ENCODE peak calls at places on chromosomes 4 and X, in four cellular contexts. Z, E, G and N are unnamed samples.

GRCh38 chrX:84133023-84133422 is 55.0 kb downstream of the RPS6KA6 start:
- DNase-seq in Z (no peak), E (no peak), G (no peak), N (no peak)

GRCh38 chrX:85611926-85612325 is 232.5 kb upstream of the POF1B start:
- DNase-seq in Z (peak; percentile 1), E (no peak), G (no peak), N (no peak)

GRCh38 chr4:60857354-60857753 is 342.8 kb upstream of the ADGRL3 start:
- DNase-seq in Z (no peak), E (no peak), G (no peak), N (no peak)

GRCh38 chrX:66632986-66633385 is 5.9 kb downstream of the EDA2R start:
- DNase-seq in Z (no peak), E (no peak), G (no peak), N (no peak)

GRCh38 chr4:10184501-10184938 is 67.9 kb upstream of the WDR1 start:
- DNase-seq in Z (no peak), E (no peak), G (no peak), N (no peak)

GRCh38 chr4:108166038-108166437 is 2.7 kb downstream of the LEF1 start:
- DNase-seq in Z (no peak), E (no peak), G (no peak), N (no peak)

GRCh38 chr4:165443276-165443675 is 64.5 kb downstream of the CPE start:
- DNase-seq in Z (no peak), E (no peak), G (no peak), N (no peak)

GRCh38 chrX:118724775-118725174 is 2.6 kb upstream of the IL13RA1 start:
- DNase-seq in Z (no peak), E (no peak), G (no peak), N (no peak)

GRCh38 chr4:155953151-155954117 is at the start of gene CTSO:
- DNase-seq in Z (peak; percentile 88), E (peak; percentile 79), G (peak; percentile 85), N (peak; percentile 80)

GRCh38 chr4:2008921-2009650 is at the start of gene NELFA:
- DNase-seq in Z (peak; percentile 92), E (peak; percentile 94), G (peak; percentile 98), N (peak; percentile 95)

GRCh38 chr4:82934441-82934840 is 33.9 kb downstream of the THAP9 start:
- DNase-seq in Z (no peak), E (no peak), G (no peak), N (no peak)

GRCh38 chrX:154411981-154412340 is 622 bp downstream of the TAFAZZIN start:
- DNase-seq in Z (peak; percentile 61), E (peak; percentile 73), G (peak; percentile 83), N (peak; percentile 74)

GRCh38 chrX:115616943-115617563 is 56.1 kb downstream of the PLS3 start:
- DNase-seq in Z (peak; percentile 49), E (no peak), G (no peak), N (no peak)

GRCh38 chr4:149521611-149522010 is 294.0 kb downstream of the IQCM start:
- DNase-seq in Z (no peak), E (no peak), G (no peak), N (no peak)

GRCh38 chr4:1008840-1009646 is 2.4 kb upstream of the FGFRL1 start:
- DNase-seq in Z (peak; percentile 25), E (peak; percentile 41), G (peak; percentile 62), N (no peak)

GRCh38 chr4:110155632-110156031 is 42.8 kb downstream of the ELOVL6 start:
- DNase-seq in Z (no peak), E (no peak), G (no peak), N (no peak)

DNA sequence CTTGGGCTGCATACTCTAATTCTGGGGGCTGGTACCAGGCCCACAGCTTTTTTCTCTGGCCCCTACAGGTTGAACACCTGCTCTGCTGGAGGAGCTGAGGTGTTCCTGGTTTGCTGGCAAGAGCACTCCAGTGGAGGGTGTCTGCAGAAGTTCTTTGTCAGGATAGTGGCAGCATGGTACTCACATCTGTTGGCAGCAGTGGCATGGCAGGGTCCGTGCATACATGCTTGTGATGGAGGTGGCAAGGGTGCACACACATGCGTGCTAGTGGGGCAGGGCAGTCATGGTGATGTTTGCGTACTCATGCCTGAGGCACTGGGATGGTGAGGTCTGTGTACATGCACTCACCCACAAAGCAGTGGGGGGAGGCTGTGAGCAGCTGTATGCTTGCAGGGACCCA is 235.5 kb upstream of the KLF8 start:
- DNase-seq in Z (no peak), E (no peak), G (no peak), N (no peak)
- H3K9me3 ChIP-seq in Z (no peaks in the 10 kb centered on the region), E (no peaks in the 10 kb centered on the region), G (no peaks in the 10 kb centered on the region), N (no peaks in the 10 kb centered on the region)

GRCh38 chr4:95869961-95870500 is 30.1 kb downstream of the PDHA2 start:
- DNase-seq in Z (no peak), E (no peak), G (no peak), N (no peak)

DNA sequence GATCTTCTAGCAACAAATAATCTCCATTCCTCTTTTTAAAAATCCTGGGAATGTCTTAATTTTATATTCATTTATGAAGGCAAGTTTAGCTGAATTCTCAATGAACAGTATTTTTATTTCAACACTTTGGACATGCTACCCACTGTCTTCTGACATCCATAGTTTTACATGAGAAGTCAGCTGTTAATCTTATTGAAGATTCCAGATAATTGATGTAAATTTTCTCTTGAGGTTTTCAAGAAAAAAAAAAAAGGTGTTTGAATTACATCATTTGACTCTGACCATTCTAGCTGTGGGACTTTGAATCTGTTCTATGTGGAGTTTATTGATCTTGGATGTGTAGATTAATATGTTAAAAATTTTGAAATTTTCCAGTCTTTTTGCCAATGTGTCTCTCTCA is 28.0 kb downstream of the PDHA2 start:
- DNase-seq in Z (peak; percentile 5), E (no peak), G (no peak), N (no peak)
- H3K9me3 ChIP-seq in Z (no peaks in the 10 kb centered on the region), E (no peaks in the 10 kb centered on the region), G (no peaks in the 10 kb centered on the region), N (no peaks in the 10 kb centered on the region)

DNA sequence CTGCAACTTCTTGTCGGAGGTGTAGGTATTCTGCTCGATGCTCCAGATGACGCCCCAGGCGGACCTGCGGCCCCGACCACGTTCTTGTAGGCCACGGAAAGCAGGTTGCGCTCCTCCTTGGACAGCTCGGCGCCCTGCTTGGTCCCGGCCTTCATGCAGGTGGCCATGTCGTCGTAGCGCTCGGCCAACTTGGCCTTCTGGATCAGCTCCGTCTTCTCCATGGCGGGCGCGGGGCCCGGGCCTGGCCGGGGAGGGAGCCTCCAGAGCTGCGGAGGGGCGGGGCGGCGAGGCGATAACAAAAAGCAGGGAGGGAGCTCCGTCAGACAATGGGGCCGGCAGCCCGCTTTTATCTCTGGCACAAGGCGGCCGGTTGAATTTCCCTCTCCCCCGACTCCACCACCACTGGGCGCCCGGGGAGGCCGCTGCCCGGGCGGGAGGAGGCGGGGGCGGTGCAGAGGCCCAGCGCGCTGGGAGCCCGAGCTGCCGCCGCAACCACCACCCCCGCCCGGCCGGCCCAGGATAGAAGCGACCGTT is 28.3 kb upstream of the DRP2 start:
- DNase-seq in Z (peak; percentile 29), E (peak; percentile 12), G (no peak), N (no peak)
- H3K9me3 ChIP-seq in Z (no peaks in the 10 kb centered on the region), E (no peaks in the 10 kb centered on the region), G (no peaks in the 10 kb centered on the region), N (no peaks in the 10 kb centered on the region)

GRCh38 chr4:14334166-14334565 is 668.1 kb upstream of the CPEB2 start:
- DNase-seq in Z (no peak), E (no peak), G (no peak), N (no peak)

GRCh38 chr4:14333616-14334015 is 668.7 kb upstream of the CPEB2 start:
- DNase-seq in Z (no peak), E (no peak), G (no peak), N (no peak)

DNA sequence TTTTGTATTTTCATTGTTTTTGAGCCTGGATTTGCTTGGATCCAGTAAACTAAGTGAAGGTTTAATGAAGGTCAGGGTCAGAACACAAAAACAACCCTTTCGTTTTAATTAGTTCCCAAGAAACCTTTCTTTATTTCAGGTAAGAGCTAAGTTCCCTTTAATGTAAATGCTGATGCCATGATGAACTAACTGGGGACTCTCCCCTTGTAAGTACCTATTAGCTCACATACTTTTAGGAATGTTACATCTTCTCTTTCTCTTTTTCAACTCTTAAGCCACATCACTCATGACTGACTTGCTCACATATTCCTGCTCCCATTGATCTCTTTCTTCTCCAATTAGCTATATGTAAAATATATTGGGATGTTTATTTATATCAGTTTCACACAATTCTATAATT is 673.1 kb upstream of the CPEB2 start:
- DNase-seq in Z (no peak), E (no peak), G (no peak), N (no peak)
- H3K9me3 ChIP-seq in Z (no peaks in the 10 kb centered on the region), E (no peaks in the 10 kb centered on the region), G (peaks cover 4% of the 10 kb centered on the region), N (no peaks in the 10 kb centered on the region)

GRCh38 chr4:20074450-20074849 is 177.3 kb upstream of the SLIT2 start:
- DNase-seq in Z (peak; percentile 33), E (no peak), G (no peak), N (no peak)
- H3K9me3 ChIP-seq in Z (no peaks in the 10 kb centered on the region), E (no peaks in the 10 kb centered on the region), G (no peaks in the 10 kb centered on the region), N (no peaks in the 10 kb centered on the region)

GRCh38 chr4:33911951-33912350 is 2332.4 kb downstream of the ARAP2 start:
- DNase-seq in Z (no peak), E (no peak), G (no peak), N (no peak)
- H3K9me3 ChIP-seq in Z (no peaks in the 10 kb centered on the region), E (no peaks in the 10 kb centered on the region), G (no peaks in the 10 kb centered on the region), N (peaks cover 4% of the 10 kb centered on the region)